ENCODE peak calls at places on chromosomes 11 and 22, in four cellular contexts. D, I, Y and C are unnamed samples.

GRCh38 chr11:22244986-22245592 is 52.2 kb downstream of the ANO5 start:
- DNase-seq in Y (peak), D (peak), I (no peak), C (no peak)

GRCh38 chr22:49112661-49113626 is 714.7 kb downstream of the BRD1 start:
- DNase-seq in I (no peak), D (no peak), Y (no peak), C (no peak)

GRCh38 chr11:33724644-33725035 is 11.6 kb downstream of the CD59 start:
- DNase-seq in I (no peak), Y (no peak), D (no peak), C (no peak)

GRCh38 chr11:56876621-56877312 is 111.9 kb upstream of the OR5AK2 start:
- DNase-seq in Y (no peak), D (no peak), I (no peak), C (no peak)

GRCh38 chr11:110691961-110692360 is 20.3 kb downstream of the ARHGAP20 start:
- DNase-seq in D (no peak), Y (no peak), I (no peak), C (no peak)

GRCh38 chr11:48088682-48089050 is 108.3 kb downstream of the PTPRJ start:
- DNase-seq in Y (no peak), D (no peak), I (no peak), C (peak)

GRCh38 chr11:120363436-120363835 is 27.2 kb downstream of the ARHGEF12 start:
- DNase-seq in Y (no peak), I (no peak), D (no peak), C (no peak)

GRCh38 chr22:24133187-24133965 is 47.9 kb upstream of the SUSD2 start:
- DNase-seq in Y (no peak), D (no peak), I (peak), C (no peak)

GRCh38 chr22:48675141-48675827 is 1152.4 kb downstream of the BRD1 start:
- DNase-seq in D (no peak), Y (no peak), I (no peak), C (no peak)

GRCh38 chr22:31752096-31752847 is 1.5 kb upstream of the DEPDC5 start:
- DNase-seq in Y (no peak), I (no peak), D (no peak), C (no peak)

GRCh38 chr11:12319734-12320387 is 57.5 kb upstream of the PARVA start:
- DNase-seq in D (no peak), I (no peak), Y (no peak), C (no peak)

GRCh38 chr11:95652002-95652472 is 137.5 kb downstream of the FAM76B start:
- DNase-seq in I (no peak), D (no peak), Y (no peak), C (peak)

GRCh38 chr11:67545280-67545679 is 22.0 kb upstream of the CABP2 start:
- DNase-seq in Y (no peak), D (no peak), I (no peak), C (no peak)

GRCh38 chr11:114876231-114876630 is 197.9 kb downstream of the NXPE2 start:
- DNase-seq in I (no peak), D (no peak), Y (no peak), C (no peak)

GRCh38 chr22:19853879-19854777 is 546 bp downstream of the GNB1L start:
- DNase-seq in Y (no peak), D (peak), I (no peak), C (no peak)

GRCh38 chr22:11629661-11630385 is 3898.2 kb upstream of the OR11H1 start:
- DNase-seq in D (no peak), Y (no peak), I (no peak), C (no peak)

GRCh38 chr11:47164321-47164720 is 12.4 kb downstream of the ARFGAP2 start:
- DNase-seq in I (no peak), D (no peak), Y (no peak), C (no peak)

DNA sequence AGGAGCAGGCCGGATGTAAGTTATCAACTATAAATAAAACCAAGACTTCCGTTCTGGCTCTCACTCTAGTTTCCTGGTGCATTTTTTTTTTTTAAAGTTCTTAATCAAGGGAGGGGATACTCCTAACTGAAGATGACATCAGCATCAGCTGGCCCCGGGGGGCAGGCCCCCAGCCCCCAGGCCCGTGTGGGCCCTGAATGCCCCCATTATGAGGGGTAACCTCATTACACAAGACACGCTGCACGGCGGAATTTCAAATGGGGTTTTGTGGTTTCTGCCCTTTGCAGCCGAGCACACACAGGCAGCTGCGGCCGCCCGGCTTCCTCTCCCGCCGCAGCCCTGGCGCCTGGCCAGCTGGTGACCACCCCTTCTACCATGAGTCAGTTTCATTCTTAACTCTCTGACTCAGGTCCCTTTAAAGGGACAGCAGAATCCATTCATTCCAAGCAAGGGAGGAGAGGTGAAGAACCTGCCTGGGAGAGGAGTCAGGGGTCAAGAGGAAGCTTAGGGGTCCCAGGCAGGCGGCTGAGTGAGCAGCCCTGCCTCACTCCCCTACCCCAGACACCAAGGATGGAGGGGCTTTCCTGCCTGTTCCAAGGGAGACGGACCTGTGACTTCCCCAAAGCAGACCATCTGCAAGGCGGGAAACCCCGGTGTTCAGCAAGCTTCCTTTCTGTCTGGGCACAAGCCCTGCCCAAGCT is 3.4 kb downstream of the MYEOV start:
- DNase-seq in I (peak), Y (peak), D (peak), C (peak)
- H3K4me3 ChIP-seq in I (no peak), Y (peak), D (peak), C (peak)

GRCh38 chr22:38112361-38112760 is 1.9 kb upstream of the BAIAP2L2 start:
- DNase-seq in D (no peak), Y (no peak), I (no peak), C (no peak)
- TF ChIP-seq POLR2A in D (no peak), Y (no peak), I (no peak), C (no peak)

DNA sequence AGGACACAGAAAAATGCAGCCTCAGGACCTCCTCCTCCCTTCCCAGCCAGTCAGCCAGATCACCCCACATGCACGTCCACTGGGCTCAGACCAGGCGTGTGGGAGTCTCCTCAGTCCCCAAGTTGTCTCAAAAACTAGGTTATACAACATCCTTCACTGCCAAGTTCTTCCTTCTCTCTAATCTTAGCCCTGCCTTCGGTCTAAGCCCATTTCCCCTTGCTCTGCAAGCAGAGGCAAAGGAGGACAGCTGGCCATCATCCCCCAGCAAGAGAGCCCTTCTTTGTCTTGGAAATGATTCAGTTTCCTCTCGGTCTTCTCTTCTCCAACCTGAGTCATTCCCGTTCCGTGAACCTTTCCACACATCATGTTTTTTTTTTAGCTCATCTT is 14.0 kb upstream of the NRGN start:
- DNase-seq in Y (no peak), D (no peak), I (no peak), C (no peak)
- H3K4me3 ChIP-seq in Y (no peak), D (no peak), I (no peak), C (no peak)

DNA sequence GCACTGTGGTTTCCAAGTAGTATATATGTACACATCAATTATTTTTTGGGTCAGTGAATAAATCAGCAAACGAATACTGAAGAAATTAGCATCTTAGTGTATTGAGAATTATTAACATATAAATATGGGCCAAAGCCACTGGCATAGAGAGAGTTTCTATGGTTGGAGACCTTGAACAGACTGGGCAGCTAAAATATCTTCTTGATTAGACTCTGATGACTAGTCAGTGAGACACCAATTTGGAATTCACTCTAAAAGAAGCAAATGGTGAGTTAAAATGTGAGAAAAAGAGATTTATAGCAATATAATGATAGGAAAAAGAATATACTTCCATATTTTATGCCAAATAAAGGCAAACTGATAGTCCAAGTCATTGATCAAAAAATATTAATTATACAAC is 731.0 kb upstream of the LUZP2 start:
- DNase-seq in I (no peak), D (no peak), Y (no peak), C (no peak)
- TF ChIP-seq POLR2A in I (no peak), D (no peak), Y (no peak), C (no peak)

DNA sequence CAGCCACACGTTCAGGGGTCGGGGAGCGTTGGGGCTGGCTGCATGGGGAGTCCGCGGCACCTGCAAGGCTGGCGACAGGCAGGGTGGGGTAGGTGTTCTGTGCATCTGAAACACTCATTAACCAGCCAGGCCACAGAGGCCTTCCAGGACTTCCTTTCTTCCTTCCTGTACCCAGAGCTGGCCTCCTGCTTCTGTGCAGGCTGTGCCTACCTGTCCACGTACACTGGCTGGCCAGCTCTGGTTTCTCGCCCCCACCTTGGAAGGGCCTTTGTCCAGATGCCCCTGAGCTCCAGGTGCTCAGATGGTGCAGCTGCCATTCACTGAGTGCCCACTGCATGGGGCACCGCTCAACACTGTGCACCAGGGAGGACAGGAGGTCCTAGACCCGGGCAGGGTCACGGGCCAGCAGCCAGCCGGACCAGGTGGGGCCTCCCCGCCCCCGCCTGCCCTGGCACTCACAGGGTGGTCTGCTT is 15.9 kb downstream of the TTLL12 start:
- DNase-seq in D (no peak), I (no peak), Y (no peak), C (no peak)
- H3K4me3 ChIP-seq in D (no peak), I (no peak), Y (no peak), C (no peak)

GRCh38 chr11:43359432-43359818 is 705 bp downstream of the TTC17 start:
- DNase-seq in I (no peak), Y (peak), D (no peak), C (no peak)
- TF ChIP-seq POLR2A in I (no peak), Y (no peak), D (no peak), C (no peak)